ENCODE peak calls at places on chromosomes 7 and 10, in eight cellular contexts. H is transverse colon, X is spleen, D is SK-N-SH, Z is SK-N-MC, F is GM12878, U is sigmoid colon, J is HL-60. I is an unnamed sample.

GRCh38 chr7:136267822-136268221 is 290.7 kb upstream of the MTPN start:
- DNase-seq in H (no peak), X (no peak), D (no peak), Z (no peak), F (no peak), U (no peak), J (no peak), I (no peak)

GRCh38 chr10:81820418-81820817 is 54.6 kb upstream of the NRG3 start:
- DNase-seq in H (no peak), X (no peak), D (peak), Z (no peak), F (no peak), U (no peak), J (no peak), I (no peak)

GRCh38 chr10:128178319-128178937 is 52.2 kb upstream of the MKI67 start:
- DNase-seq in H (peak), X (no peak), D (peak), Z (no peak), F (no peak), U (no peak), J (no peak), I (no peak)

GRCh38 chr7:99137418-99138180 is 6.3 kb downstream of the SMURF1 start:
- DNase-seq in H (no peak), X (no peak), D (peak), Z (no peak), F (no peak), U (no peak), J (no peak), I (no peak)

GRCh38 chr10:13414855-13415254 is 66.8 kb upstream of the SEPHS1 start:
- DNase-seq in H (peak), X (no peak), D (peak), Z (no peak), F (no peak), U (no peak), J (no peak), I (no peak)

GRCh38 chr7:1725766-1726630 is 55.9 kb downstream of the ELFN1 start:
- DNase-seq in H (no peak), X (no peak), D (no peak), Z (no peak), F (no peak), U (no peak), J (no peak), I (no peak)

GRCh38 chr10:77532068-77532467 is 105.5 kb downstream of the KCNMA1 start:
- DNase-seq in H (no peak), X (no peak), D (no peak), Z (no peak), F (no peak), U (no peak), J (no peak), I (no peak)

GRCh38 chr7:157409753-157410727 is 73.2 kb downstream of the DNAJB6 start:
- DNase-seq in H (no peak), X (peak), D (no peak), Z (no peak), F (no peak), U (no peak), J (no peak), I (no peak)

DNA sequence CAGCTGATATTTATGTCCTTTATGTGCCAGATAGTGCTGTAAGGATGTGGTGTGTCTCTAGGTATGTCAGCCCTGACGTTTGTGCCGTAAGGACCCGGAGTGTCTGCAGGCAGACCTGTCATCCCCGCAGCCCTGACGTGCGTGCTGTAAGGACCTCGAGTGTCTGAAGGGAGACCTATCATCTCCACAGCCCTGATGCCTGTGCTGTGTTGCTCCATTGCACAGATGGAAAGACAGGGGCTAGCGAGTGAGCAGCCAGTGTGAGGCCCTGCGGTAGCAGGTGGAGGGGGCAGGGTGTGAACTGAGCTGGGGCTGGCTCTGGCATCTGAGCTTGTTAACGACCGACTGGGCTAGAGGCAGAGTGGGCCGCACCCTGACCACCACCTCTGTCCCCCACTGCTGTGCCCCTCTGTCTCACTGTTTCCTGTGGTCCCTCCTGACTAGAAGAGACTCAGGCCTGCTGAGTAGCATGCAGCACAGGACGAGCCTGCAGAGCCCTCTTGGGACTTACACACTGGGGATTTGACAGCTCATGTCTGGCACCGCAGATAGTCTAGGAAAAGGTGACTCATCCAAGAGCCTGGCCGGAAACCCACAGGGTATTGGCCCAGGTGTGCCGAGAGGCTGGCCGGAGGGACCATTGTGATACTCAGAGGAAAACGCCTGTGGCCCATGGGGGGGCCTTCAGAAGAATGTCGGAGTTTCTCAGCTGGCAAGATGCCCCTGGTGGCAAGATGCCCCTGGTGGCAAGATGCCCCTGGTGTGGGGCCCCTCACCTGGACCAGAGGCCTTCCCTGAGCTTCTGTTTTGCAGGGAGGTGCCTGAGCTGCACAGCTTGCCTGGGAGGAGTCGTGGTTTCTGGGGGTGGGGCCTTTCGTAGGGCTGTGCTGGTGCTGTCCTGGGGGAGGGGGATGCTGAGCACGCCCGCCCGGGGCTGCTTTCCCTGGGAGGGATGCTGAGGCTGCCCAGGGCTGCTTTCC is 34.3 kb downstream of the INPP5A start:
- DNase-seq in H (peak), X (no peak), D (peak), Z (no peak), F (peak), U (peak), J (peak), I (peak)
- TF ChIP-seq POLR2AphosphoS5 in H (peak), X (peak), D (no peak), Z (no peak), F (peak), U (peak), J (peak), I (peak)

GRCh38 chr7:105044449-105045081 is 30.6 kb downstream of the KMT2E start:
- DNase-seq in H (no peak), X (no peak), D (no peak), Z (no peak), F (no peak), U (no peak), J (no peak), I (no peak)
- H3K27ac ChIP-seq in H (no peak), X (no peak), D (no peak), Z (no peak), F (no peak), U (no peak), J (no peak), I (no peak)

GRCh38 chr10:132865851-132866600 is 76.3 kb downstream of the CFAP46 start:
- DNase-seq in H (peak), X (peak), D (no peak), Z (no peak), F (no peak), U (peak), J (no peak), I (no peak)
- TF ChIP-seq POLR2AphosphoS5 in H (no peak), X (no peak), D (no peak), Z (no peak), F (no peak), U (no peak), J (no peak), I (no peak)

DNA sequence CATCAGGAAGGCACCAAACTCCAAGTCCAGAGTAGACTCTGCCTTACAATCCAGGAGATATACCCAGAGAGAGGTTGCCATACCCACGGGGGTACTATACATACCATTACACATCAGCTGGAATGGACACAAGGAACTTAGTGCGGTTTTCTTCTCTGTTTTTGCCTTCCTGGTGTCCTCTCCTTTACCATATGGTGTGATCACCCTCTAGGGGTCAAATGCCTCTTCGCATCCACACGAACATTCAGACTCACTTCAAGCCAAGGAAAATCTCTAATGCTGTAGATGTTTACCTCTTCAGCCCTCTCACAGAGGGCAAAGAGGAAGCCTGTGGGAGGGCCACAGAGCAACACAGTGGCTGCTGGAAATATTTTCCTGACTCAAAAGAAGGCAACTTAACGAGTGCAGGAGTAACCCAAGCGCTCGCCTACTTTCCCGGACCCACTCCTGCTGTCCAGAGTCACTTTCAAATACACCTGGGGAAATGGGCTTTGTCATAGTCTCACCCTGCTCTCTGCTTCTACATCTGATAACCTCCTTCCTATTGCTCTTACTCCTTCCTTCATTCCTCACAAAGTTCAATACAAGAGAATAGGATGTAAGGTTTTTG is 220.7 kb downstream of the C7orf25 start:
- DNase-seq in H (peak), X (no peak), D (peak), Z (no peak), F (no peak), U (no peak), J (no peak), I (peak)
- H3K27ac ChIP-seq in H (peak), X (no peak), D (no peak), Z (no peak), F (no peak), U (peak), J (no peak), I (no peak)

I was measured in prostate gland.